ENCODE peak calls at places on chromosomes 7 and 10, in five cellular contexts. W, P, E, J and R are unnamed samples.

GRCh38 chr10:122281751-122282150 is 10.7 kb downstream of the BTBD16 start:
- DNase-seq in E (no peak), W (no peak), P (no peak), J (no peak), R (no peak)

GRCh38 chr10:55370021-55370420 is 569.0 kb upstream of the PCDH15 start:
- DNase-seq in P (no peak), J (no peak), W (no peak), E (no peak), R (no peak)

GRCh38 chr7:19816128-19816527 is 42.7 kb upstream of the TMEM196 start:
- DNase-seq in W (no peak), J (no peak), P (no peak), E (no peak), R (no peak)

GRCh38 chr10:49831352-49832040 is 69.4 kb upstream of the OGDHL start:
- DNase-seq in J (no peak), E (no peak), W (no peak), P (no peak), R (no peak)

GRCh38 chr10:124632064-124632531 is 112.1 kb downstream of the FAM53B start:
- DNase-seq in P (peak; percentile 62), J (no peak), E (peak; percentile 48), W (no peak), R (no peak)

GRCh38 chr10:119634219-119634544 is 17.0 kb upstream of the BAG3 start:
- DNase-seq in P (no peak), J (no peak), E (no peak), W (no peak), R (no peak)

GRCh38 chr10:73970845-73971244 is 27.1 kb upstream of the VCL start:
- DNase-seq in P (no peak), J (no peak), W (no peak), E (no peak), R (no peak)

GRCh38 chr7:12518920-12519681 is 51.4 kb upstream of the SCIN start:
- DNase-seq in E (no peak), J (no peak), W (no peak), P (no peak), R (peak; percentile 17)

GRCh38 chr10:119198438-119198837 is 8.9 kb upstream of the GRK5 start:
- DNase-seq in E (no peak), P (no peak), J (no peak), W (no peak), R (no peak)

GRCh38 chr7:91266931-91267557 is 2.8 kb downstream of the FZD1 start:
- DNase-seq in J (no peak), W (no peak), P (no peak), E (no peak), R (no peak)